ENCODE peak calls at places on chromosomes 11 and 22, in seven cellular contexts. C is Caco-2, U is neural crest cell, F is SK-N-SH, T is RWPE2, N is psoas muscle, H is choroid plexus epithelial cell. K is an unnamed sample.

GRCh38 chr11:119691701-119692546 is 37.1 kb downstream of the NECTIN1 start:
- DNase-seq in C (no peak), U (no peak), F (no peak), T (peak), N (no peak), H (no peak), K (no peak)

GRCh38 chr11:77232242-77232641 is 69.2 kb downstream of the GDPD4 start:
- DNase-seq in C (no peak), U (no peak), F (no peak), T (no peak), N (no peak), H (no peak), K (no peak)

GRCh38 chr11:3002871-3003270 is 10.7 kb upstream of the NAP1L4 start:
- DNase-seq in C (no peak), U (no peak), F (no peak), T (no peak), N (peak), H (no peak), K (peak)

GRCh38 chr11:14587203-14587602 is 56.4 kb upstream of the PDE3B start:
- DNase-seq in C (no peak), U (no peak), F (no peak), T (no peak), N (no peak), H (no peak), K (no peak)

GRCh38 chr22:42830161-42830560 is 26.9 kb downstream of the ARFGAP3 start:
- DNase-seq in C (no peak), U (no peak), F (no peak), T (no peak), N (no peak), H (no peak), K (no peak)

GRCh38 chr11:10743354-10744035 is 7.6 kb upstream of the CTR9 start:
- DNase-seq in C (peak), U (no peak), F (no peak), T (no peak), N (peak), H (no peak), K (no peak)

GRCh38 chr22:17213976-17214375 is 5.3 kb downstream of the ADA2 start:
- DNase-seq in C (peak), U (peak), F (no peak), T (no peak), N (peak), H (peak), K (no peak)

GRCh38 chr22:40041738-40042137 is 47.0 kb downstream of the FAM83F start:
- DNase-seq in C (no peak), U (no peak), F (no peak), T (no peak), N (no peak), H (no peak), K (no peak)

GRCh38 chr11:58740447-58740846 is 8.7 kb upstream of the GLYAT start:
- DNase-seq in C (no peak), U (no peak), F (no peak), T (no peak), N (no peak), H (no peak), K (peak)

GRCh38 chr22:48874956-48875355 is 952.7 kb downstream of the BRD1 start:
- DNase-seq in C (no peak), U (no peak), F (no peak), T (peak), N (no peak), H (no peak), K (peak)

GRCh38 chr22:37844904-37845334 is 785 bp upstream of the ANKRD54 start:
- DNase-seq in C (no peak), U (no peak), F (no peak), T (no peak), N (no peak), H (no peak), K (no peak)
- TF ChIP-seq CTCF in C (no peak), U (peak), F (no peak), T (no peak), N (no peak), H (no peak), K (no peak)

DNA sequence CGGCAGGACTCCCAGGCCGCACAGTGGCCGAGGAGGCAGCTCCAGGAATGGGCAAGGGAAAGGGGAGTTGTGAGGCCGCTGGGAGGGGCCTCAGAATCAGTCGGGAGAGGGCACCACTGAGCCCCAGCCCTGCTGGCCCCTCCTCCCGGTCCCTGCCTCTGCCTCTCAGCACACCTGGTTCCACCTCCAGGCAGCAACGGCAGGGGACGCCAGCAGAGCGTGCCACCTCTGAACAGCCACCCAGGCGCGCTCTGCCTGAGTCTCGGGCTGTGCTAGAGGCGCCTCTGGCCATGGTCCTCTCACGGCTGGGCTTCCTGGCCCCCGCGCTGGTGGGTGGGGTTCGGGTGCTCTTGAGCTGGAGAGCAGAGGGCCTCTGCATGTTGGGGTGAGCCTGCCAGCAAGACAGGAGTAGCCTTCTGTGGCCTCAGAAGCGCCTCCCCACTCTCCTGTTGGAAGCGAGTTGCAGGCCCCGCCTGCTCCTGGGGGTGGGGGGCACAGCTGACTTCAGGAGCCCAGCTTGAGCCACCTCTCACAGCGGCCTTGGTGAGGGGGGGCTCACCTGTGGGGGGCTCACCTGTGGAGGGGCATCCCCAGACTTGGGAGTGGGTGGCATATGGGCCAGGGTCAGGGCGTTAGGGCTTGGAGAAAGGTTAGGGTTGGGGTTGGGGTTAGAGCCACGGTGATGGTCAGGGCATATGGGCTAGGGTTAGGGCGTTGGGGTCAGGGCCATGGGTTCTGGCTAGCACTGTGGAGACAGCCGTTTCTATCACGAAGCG is 32.8 kb downstream of the MOB2 start:
- DNase-seq in C (no peak), U (no peak), F (no peak), T (no peak), N (no peak), H (no peak), K (no peak)
- TF ChIP-seq CTCF in C (no peak), U (no peak), F (no peak), T (peak), N (peak), H (peak), K (peak)

GRCh38 chr22:20028855-20029549 is 8.1 kb downstream of the TANGO2 start:
- DNase-seq in C (no peak), U (no peak), F (no peak), T (no peak), N (no peak), H (no peak), K (no peak)

GRCh38 chr22:20029550-20030225 is 8.8 kb downstream of the TANGO2 start:
- DNase-seq in C (no peak), U (no peak), F (no peak), T (no peak), N (no peak), H (no peak), K (no peak)

GRCh38 chr22:20026996-20027601 is 6.2 kb downstream of the TANGO2 start:
- DNase-seq in C (no peak), U (no peak), F (no peak), T (peak), N (peak), H (no peak), K (peak)

GRCh38 chr22:20026204-20026908 is 5.4 kb downstream of the TANGO2 start:
- DNase-seq in C (no peak), U (no peak), F (no peak), T (peak), N (peak), H (no peak), K (peak)

DNA sequence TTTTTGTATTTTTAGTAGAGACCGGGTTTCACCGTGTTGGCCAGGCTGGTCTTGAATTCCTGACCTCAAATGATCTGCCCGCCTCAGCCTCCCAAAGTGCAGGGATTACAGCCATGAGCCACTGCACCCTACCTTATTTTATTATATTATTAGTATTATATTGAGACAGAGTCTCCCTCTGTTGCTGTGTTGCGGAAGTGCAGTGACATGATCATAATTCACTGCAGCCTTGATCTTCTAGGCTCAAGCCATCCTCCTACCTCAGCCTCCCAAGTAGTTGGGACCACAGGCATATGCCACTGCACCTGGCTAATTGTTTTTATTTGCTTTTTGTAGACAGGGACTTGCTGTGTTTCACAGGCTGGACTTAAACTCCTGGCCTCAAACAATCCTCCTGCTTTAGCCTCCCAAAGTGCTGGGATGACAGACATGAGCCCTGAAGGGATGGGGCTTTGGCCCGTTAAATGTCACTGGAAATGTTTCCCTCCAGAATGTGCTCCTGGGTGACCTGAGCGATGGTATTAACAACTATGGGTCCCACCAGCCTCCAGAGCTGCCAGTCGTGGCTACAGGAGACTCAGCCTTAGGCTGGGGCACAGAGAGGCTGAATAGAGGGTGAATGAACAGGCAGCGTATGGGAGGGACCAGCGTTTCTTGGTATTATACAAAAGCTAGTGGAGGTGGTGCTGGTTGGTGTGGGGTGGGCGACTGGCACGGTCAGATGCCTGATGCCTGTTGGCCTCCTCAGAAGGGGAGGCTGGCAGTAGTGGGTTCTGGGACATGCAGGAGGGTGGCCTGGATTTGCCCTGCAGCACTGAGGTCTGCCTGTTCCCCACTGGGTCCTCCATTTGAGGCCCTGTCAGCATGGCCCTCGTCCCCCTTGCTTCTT is 7.3 kb downstream of the TANGO2 start:
- DNase-seq in C (peak), U (no peak), F (no peak), T (peak), N (peak), H (peak), K (no peak)
- TF ChIP-seq CTCF in C (peak), U (peak), F (peak), T (peak), N (no peak), H (peak), K (peak)

DNA sequence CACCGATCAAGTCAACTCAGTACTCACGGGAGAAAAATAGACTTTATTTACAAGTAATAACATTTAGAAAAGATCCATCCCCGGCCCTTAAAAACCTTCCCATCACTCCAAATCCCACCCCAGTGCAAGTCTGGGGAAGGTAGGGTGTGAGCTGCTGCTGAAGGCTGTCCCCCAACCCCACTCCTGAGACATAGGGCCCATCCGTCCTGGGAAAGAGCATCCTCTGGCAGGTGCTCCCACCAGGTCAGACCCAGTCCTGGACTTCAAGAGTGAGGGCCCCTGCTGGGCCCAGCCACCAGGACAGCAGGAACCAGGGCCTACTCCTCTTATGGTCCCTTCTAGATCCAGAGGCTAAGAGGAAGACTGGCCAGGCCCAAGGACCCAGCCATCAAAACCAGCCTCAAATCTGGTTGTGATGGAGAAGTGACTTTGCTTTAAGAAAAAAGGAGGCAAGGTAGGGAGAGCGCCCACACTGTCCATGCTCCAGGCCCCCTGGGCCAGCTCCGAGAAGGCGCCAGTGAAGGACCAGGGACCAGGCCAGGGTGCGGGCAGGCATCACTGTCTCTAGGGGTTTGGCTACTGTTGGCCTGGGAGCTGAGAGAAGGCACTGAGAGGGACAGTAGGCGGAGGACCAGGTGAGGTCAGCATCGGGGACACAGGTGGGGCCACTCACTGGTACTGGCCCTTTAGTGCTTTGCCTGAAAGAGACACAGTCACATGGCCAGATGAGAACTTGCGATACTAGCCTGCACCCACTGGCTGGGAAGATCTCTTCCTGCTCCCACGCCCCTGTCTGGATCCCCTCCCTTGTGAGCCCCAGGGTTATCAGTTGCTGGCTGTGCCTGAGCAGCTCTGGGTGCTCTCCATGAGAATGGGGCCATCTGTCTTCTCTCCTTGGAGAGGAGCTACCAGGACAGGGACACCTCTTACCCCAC is 4.4 kb downstream of the IL18BP start:
- DNase-seq in C (no peak), U (no peak), F (no peak), T (no peak), N (no peak), H (no peak), K (no peak)
- TF ChIP-seq CTCF in C (no peak), U (no peak), F (no peak), T (no peak), N (no peak), H (no peak), K (no peak)

DNA sequence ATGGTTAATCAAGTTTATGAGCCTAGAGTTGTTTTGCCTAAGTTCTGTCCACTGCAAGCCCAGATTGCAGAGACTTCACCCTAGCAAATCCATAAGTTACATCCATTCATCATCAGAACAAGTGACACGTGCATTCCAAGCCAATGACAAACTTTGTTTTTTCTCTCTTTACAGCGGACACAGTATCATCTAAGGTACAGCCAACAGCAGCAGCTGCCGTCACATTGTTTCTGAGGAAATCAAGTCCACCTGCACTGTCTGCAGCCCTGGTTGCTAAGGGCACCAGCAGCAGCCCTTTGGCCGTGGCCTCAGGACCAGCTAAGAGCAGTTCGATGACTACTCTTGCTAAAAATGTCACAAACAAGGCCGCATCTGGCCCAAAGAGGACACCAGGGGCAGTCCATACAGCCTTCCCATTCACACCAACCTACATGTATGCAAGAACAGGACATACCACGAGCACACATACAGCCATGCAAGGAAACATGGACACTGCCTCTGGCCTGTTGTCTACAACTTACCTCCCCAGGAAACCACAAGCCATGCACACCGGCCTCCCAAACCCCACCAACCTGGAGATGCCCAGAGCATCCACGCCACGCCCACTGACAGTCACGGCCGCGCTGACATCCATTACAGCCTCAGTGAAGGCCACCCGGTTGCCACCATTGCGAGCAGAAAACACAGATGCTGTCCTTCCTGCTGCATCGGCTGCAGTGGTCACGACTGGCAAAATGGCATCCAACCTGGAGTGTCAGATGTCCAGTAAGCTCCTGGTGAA is 155.8 kb downstream of the C11orf91 start:
- DNase-seq in C (no peak), U (no peak), F (no peak), T (no peak), N (no peak), H (no peak), K (no peak)
- TF ChIP-seq CTCF in C (no peak), U (no peak), F (no peak), T (no peak), N (no peak), H (no peak), K (no peak)

GRCh38 chr11:125892071-125892470 is 4.6 kb downstream of the HYLS1 start:
- DNase-seq in C (no peak), U (no peak), F (no peak), T (no peak), N (no peak), H (no peak), K (no peak)

GRCh38 chr11:125890447-125891100 is 3.1 kb downstream of the HYLS1 start:
- DNase-seq in C (no peak), U (no peak), F (no peak), T (no peak), N (no peak), H (no peak), K (no peak)

GRCh38 chr11:125886997-125887372 is 483 bp upstream of the HYLS1 start:
- DNase-seq in C (no peak), U (no peak), F (no peak), T (no peak), N (peak), H (peak), K (no peak)

GRCh38 chr11:125883375-125883774 is 4.1 kb upstream of the HYLS1 start:
- DNase-seq in C (no peak), U (no peak), F (no peak), T (no peak), N (no peak), H (no peak), K (no peak)

DNA sequence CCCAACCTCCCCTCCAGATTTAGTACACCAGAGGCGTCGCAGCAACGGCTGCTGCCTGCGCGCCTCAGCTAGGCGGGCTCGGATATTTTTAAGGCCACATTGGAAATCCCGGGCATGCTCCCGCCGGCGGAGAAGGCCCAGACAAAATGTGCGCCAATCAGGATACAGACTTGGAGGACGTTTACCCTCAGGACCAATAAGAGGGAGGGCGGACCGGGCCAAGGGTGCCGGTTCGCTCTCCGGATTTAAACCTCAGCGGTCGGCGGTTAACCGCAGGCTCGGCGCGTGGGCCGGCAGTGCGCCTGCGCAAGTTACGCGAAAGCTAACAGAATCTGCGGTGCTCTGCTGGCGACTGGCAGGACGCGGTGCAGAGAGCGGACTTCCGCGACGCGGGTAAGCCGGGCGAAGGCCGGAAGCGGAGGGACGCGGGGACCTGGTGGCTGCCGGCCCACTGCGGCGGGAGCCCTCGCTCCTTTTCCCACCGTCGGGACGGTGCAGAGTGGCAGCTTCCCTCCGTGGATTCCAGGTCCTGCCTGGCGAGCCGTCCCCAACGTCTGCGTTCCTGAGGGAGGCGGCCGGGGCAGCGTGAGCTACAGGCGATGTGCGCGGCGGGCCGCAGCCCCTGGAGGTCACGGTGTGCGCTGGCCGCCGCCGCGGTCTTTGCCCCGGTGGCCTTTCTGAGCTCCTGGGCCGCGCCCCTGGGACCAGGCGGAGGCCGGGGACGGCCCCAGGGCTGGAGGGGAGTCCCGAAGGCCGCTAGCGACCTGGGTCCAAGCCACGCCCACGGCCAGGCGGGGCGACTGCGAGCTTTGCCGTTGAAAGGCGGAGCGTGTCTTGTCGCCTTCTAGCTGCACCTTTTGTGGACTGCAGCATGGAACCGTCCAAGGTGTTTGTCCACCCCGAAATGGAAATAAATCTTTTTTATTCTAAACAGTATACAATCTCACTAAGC is at the start of gene HYLS1:
- DNase-seq in C (peak), U (peak), F (peak), T (peak), N (peak), H (peak), K (peak)
- TF ChIP-seq CTCF in C (no peak), U (peak), F (peak), T (peak), N (peak), H (peak), K (peak)

DNA sequence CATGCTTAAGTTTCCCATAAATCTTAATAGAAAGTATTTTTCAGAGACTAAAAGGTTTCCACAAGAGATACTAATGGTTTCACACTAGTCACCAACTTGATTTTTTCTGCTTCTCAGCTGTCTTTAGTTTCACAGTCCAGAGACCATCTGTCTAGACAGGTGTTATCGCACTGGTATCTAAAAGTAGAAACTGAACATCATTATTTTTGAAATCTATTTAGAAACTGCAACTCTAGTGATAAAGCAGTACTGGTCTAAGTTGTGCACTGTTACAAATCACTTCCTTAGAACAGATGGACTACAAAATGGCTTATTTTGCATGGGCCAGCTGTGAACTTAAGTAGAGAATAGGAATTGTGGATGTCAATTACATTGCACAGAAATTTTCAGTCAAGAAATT is 78.0 kb downstream of the CNTN5 start:
- DNase-seq in C (no peak), U (no peak), F (no peak), T (no peak), N (no peak), H (no peak), K (no peak)
- TF ChIP-seq CTCF in C (no peak), U (no peak), F (no peak), T (no peak), N (no peak), H (no peak), K (no peak)